ENCODE peak calls at places on chromosome 17, in ten cellular contexts. One of them, this sample, is unnamed.

GRCh38 chr17:77020973-77021372 is 119.8 kb upstream of the SEC14L1 start:
- DNase-seq in NB4: peak; percentile 16
- DNase-seq in H1: no peak
- DNase-seq in fibroblast of villous mesenchyme: no peak
- DNase-seq in A673: no peak
- DNase-seq in GM10248: no peak
- DNase-seq in CD8-positive, alpha-beta T cell: no peak
- DNase-seq in neural crest cell: no peak
- DNase-seq in nephron progenitor cell: no peak
- DNase-seq in pancreas: no peak
- DNase-seq in this sample: no peak

GRCh38 chr17:33291248-33292183 is 1.6 kb downstream of the ASIC2 start:
- DNase-seq in NB4: no peak
- DNase-seq in H1: peak; percentile 19
- DNase-seq in fibroblast of villous mesenchyme: peak; percentile 53
- DNase-seq in A673: peak; percentile 81
- DNase-seq in GM10248: no peak
- DNase-seq in CD8-positive, alpha-beta T cell: no peak
- DNase-seq in neural crest cell: peak; percentile 14
- DNase-seq in nephron progenitor cell: peak; percentile 66
- DNase-seq in pancreas: peak; percentile 73
- DNase-seq in this sample: no peak

GRCh38 chr17:78479369-78479768 is 97.8 kb downstream of the DNAH17 start:
- DNase-seq in NB4: no peak
- DNase-seq in H1: no peak
- DNase-seq in fibroblast of villous mesenchyme: no peak
- DNase-seq in A673: no peak
- DNase-seq in GM10248: no peak
- DNase-seq in CD8-positive, alpha-beta T cell: no peak
- DNase-seq in neural crest cell: no peak
- DNase-seq in nephron progenitor cell: no peak
- DNase-seq in pancreas: no peak
- DNase-seq in this sample: no peak

GRCh38 chr17:60535382-60536279 is 9.6 kb upstream of the APPBP2 start:
- DNase-seq in NB4: no peak
- DNase-seq in H1: no peak
- DNase-seq in fibroblast of villous mesenchyme: peak; percentile 98
- DNase-seq in A673: no peak
- DNase-seq in GM10248: no peak
- DNase-seq in CD8-positive, alpha-beta T cell: no peak
- DNase-seq in neural crest cell: no peak
- DNase-seq in nephron progenitor cell: no peak
- DNase-seq in pancreas: no peak
- DNase-seq in this sample: peak; percentile 52

GRCh38 chr17:2782030-2782429 is 14.2 kb upstream of the RAP1GAP2 start:
- DNase-seq in NB4: peak; percentile 24
- DNase-seq in H1: no peak
- DNase-seq in fibroblast of villous mesenchyme: no peak
- DNase-seq in A673: no peak
- DNase-seq in GM10248: no peak
- DNase-seq in CD8-positive, alpha-beta T cell: no peak
- DNase-seq in neural crest cell: no peak
- DNase-seq in nephron progenitor cell: no peak
- DNase-seq in pancreas: no peak
- DNase-seq in this sample: peak; percentile 37

GRCh38 chr17:19744922-19745757 is 3.0 kb downstream of the ALDH3A1 start:
- DNase-seq in NB4: peak; percentile 87
- DNase-seq in H1: peak; percentile 86
- DNase-seq in fibroblast of villous mesenchyme: peak; percentile 72
- DNase-seq in A673: peak; percentile 80
- DNase-seq in GM10248: peak; percentile 89
- DNase-seq in CD8-positive, alpha-beta T cell: peak; percentile 73
- DNase-seq in neural crest cell: peak; percentile 99
- DNase-seq in nephron progenitor cell: peak; percentile 99
- DNase-seq in pancreas: peak; percentile 96
- DNase-seq in this sample: peak; percentile 68

GRCh38 chr17:45374501-45374900 is 57.7 kb upstream of the MAP3K14 start:
- DNase-seq in NB4: no peak
- DNase-seq in H1: no peak
- DNase-seq in fibroblast of villous mesenchyme: no peak
- DNase-seq in A673: no peak
- DNase-seq in GM10248: no peak
- DNase-seq in CD8-positive, alpha-beta T cell: no peak
- DNase-seq in neural crest cell: no peak
- DNase-seq in nephron progenitor cell: no peak
- DNase-seq in pancreas: no peak
- DNase-seq in this sample: no peak

GRCh38 chr17:68456529-68457167 is 648 bp downstream of the WIPI1 start:
- DNase-seq in NB4: peak; percentile 48
- DNase-seq in H1: peak; percentile 58
- DNase-seq in fibroblast of villous mesenchyme: peak; percentile 95
- DNase-seq in A673: no peak
- DNase-seq in GM10248: no peak
- DNase-seq in CD8-positive, alpha-beta T cell: no peak
- DNase-seq in neural crest cell: peak; percentile 53
- DNase-seq in nephron progenitor cell: peak; percentile 64
- DNase-seq in pancreas: peak; percentile 80
- DNase-seq in this sample: peak; percentile 84

GRCh38 chr17:71029246-71029645 is 859.9 kb downstream of the KCNJ2 start:
- DNase-seq in NB4: no peak
- DNase-seq in H1: no peak
- DNase-seq in fibroblast of villous mesenchyme: no peak
- DNase-seq in A673: no peak
- DNase-seq in GM10248: no peak
- DNase-seq in CD8-positive, alpha-beta T cell: no peak
- DNase-seq in neural crest cell: no peak
- DNase-seq in nephron progenitor cell: no peak
- DNase-seq in pancreas: no peak
- DNase-seq in this sample: no peak

GRCh38 chr17:30586818-30587595 is 109.8 kb downstream of the GOSR1 start:
- DNase-seq in NB4: peak; percentile 38
- DNase-seq in H1: no peak
- DNase-seq in fibroblast of villous mesenchyme: peak; percentile 16
- DNase-seq in A673: no peak
- DNase-seq in GM10248: peak; percentile 33
- DNase-seq in CD8-positive, alpha-beta T cell: no peak
- DNase-seq in neural crest cell: no peak
- DNase-seq in nephron progenitor cell: no peak
- DNase-seq in pancreas: no peak
- DNase-seq in this sample: peak; percentile 87

GRCh38 chr17:8091033-8091687 is 3.6 kb upstream of the ALOX12B start:
- DNase-seq in NB4: peak; percentile 83
- DNase-seq in H1: no peak
- DNase-seq in fibroblast of villous mesenchyme: no peak
- DNase-seq in A673: no peak
- DNase-seq in GM10248: peak; percentile 70
- DNase-seq in CD8-positive, alpha-beta T cell: no peak
- DNase-seq in neural crest cell: no peak
- DNase-seq in nephron progenitor cell: no peak
- DNase-seq in pancreas: peak; percentile 13
- DNase-seq in this sample: no peak

GRCh38 chr17:63534816-63535455 is 11.8 kb downstream of the KCNH6 start:
- DNase-seq in NB4: no peak
- DNase-seq in H1: no peak
- DNase-seq in fibroblast of villous mesenchyme: no peak
- DNase-seq in A673: no peak
- DNase-seq in GM10248: no peak
- DNase-seq in CD8-positive, alpha-beta T cell: no peak
- DNase-seq in neural crest cell: no peak
- DNase-seq in nephron progenitor cell: no peak
- DNase-seq in pancreas: no peak
- DNase-seq in this sample: no peak

GRCh38 chr17:49333806-49334205 is 28.2 kb downstream of the ZNF652 start:
- DNase-seq in NB4: peak; percentile 27
- DNase-seq in H1: no peak
- DNase-seq in fibroblast of villous mesenchyme: peak; percentile 57
- DNase-seq in A673: no peak
- DNase-seq in GM10248: no peak
- DNase-seq in CD8-positive, alpha-beta T cell: no peak
- DNase-seq in neural crest cell: no peak
- DNase-seq in nephron progenitor cell: no peak
- DNase-seq in pancreas: no peak
- DNase-seq in this sample: no peak

GRCh38 chr17:17043668-17044226 is 1.5 kb downstream of the MPRIP start:
- DNase-seq in NB4: no peak
- DNase-seq in H1: no peak
- DNase-seq in fibroblast of villous mesenchyme: peak; percentile 61
- DNase-seq in A673: no peak
- DNase-seq in GM10248: no peak
- DNase-seq in CD8-positive, alpha-beta T cell: no peak
- DNase-seq in neural crest cell: no peak
- DNase-seq in nephron progenitor cell: peak; percentile 38
- DNase-seq in pancreas: no peak
- DNase-seq in this sample: no peak
- TF ChIP-seq CTCF in NB4: no peak
- TF ChIP-seq CTCF in H1: no peak
- TF ChIP-seq CTCF in fibroblast of villous mesenchyme: no peak
- TF ChIP-seq CTCF in A673: no peak
- TF ChIP-seq CTCF in GM10248: no peak
- TF ChIP-seq CTCF in CD8-positive, alpha-beta T cell: no peak
- TF ChIP-seq CTCF in neural crest cell: no peak
- TF ChIP-seq CTCF in nephron progenitor cell: no peak
- TF ChIP-seq CTCF in pancreas: no peak
- TF ChIP-seq CTCF in this sample: no peak

GRCh38 chr17:9370464-9370863 is 205.2 kb downstream of the STX8 start:
- DNase-seq in NB4: peak; percentile 49
- DNase-seq in H1: no peak
- DNase-seq in fibroblast of villous mesenchyme: peak; percentile 32
- DNase-seq in A673: peak; percentile 25
- DNase-seq in GM10248: no peak
- DNase-seq in CD8-positive, alpha-beta T cell: no peak
- DNase-seq in neural crest cell: no peak
- DNase-seq in nephron progenitor cell: no peak
- DNase-seq in pancreas: no peak
- DNase-seq in this sample: peak; percentile 38
- TF ChIP-seq CTCF in NB4: no peak
- TF ChIP-seq CTCF in H1: no peak
- TF ChIP-seq CTCF in fibroblast of villous mesenchyme: no peak
- TF ChIP-seq CTCF in A673: no peak
- TF ChIP-seq CTCF in GM10248: no peak
- TF ChIP-seq CTCF in CD8-positive, alpha-beta T cell: no peak
- TF ChIP-seq CTCF in neural crest cell: no peak
- TF ChIP-seq CTCF in nephron progenitor cell: no peak
- TF ChIP-seq CTCF in pancreas: no peak
- TF ChIP-seq CTCF in this sample: no peak

GRCh38 chr17:50625032-50625871 is 9.4 kb upstream of the ABCC3 start:
- DNase-seq in NB4: no peak
- DNase-seq in H1: no peak
- DNase-seq in fibroblast of villous mesenchyme: no peak
- DNase-seq in A673: no peak
- DNase-seq in GM10248: no peak
- DNase-seq in CD8-positive, alpha-beta T cell: no peak
- DNase-seq in neural crest cell: no peak
- DNase-seq in nephron progenitor cell: no peak
- DNase-seq in pancreas: no peak
- DNase-seq in this sample: no peak

GRCh38 chr17:50626037-50626574 is 8.6 kb upstream of the ABCC3 start:
- DNase-seq in NB4: peak; percentile 74
- DNase-seq in H1: peak; percentile 73
- DNase-seq in fibroblast of villous mesenchyme: peak; percentile 83
- DNase-seq in A673: peak; percentile 81
- DNase-seq in GM10248: peak; percentile 79
- DNase-seq in CD8-positive, alpha-beta T cell: peak; percentile 30
- DNase-seq in neural crest cell: peak; percentile 75
- DNase-seq in nephron progenitor cell: peak; percentile 84
- DNase-seq in pancreas: peak; percentile 91
- DNase-seq in this sample: peak; percentile 51

GRCh38 chr17:50627782-50628601 is 6.7 kb upstream of the ABCC3 start:
- DNase-seq in NB4: no peak
- DNase-seq in H1: no peak
- DNase-seq in fibroblast of villous mesenchyme: no peak
- DNase-seq in A673: no peak
- DNase-seq in GM10248: no peak
- DNase-seq in CD8-positive, alpha-beta T cell: no peak
- DNase-seq in neural crest cell: no peak
- DNase-seq in nephron progenitor cell: peak; percentile 50
- DNase-seq in pancreas: peak; percentile 82
- DNase-seq in this sample: no peak

GRCh38 chr17:50629902-50630301 is 4.8 kb upstream of the ABCC3 start:
- DNase-seq in NB4: no peak
- DNase-seq in H1: no peak
- DNase-seq in fibroblast of villous mesenchyme: no peak
- DNase-seq in A673: no peak
- DNase-seq in GM10248: no peak
- DNase-seq in CD8-positive, alpha-beta T cell: no peak
- DNase-seq in neural crest cell: no peak
- DNase-seq in nephron progenitor cell: no peak
- DNase-seq in pancreas: peak; percentile 15
- DNase-seq in this sample: no peak

GRCh38 chr17:50627386-50627781 is 7.3 kb upstream of the ABCC3 start:
- DNase-seq in NB4: no peak
- DNase-seq in H1: no peak
- DNase-seq in fibroblast of villous mesenchyme: no peak
- DNase-seq in A673: no peak
- DNase-seq in GM10248: no peak
- DNase-seq in CD8-positive, alpha-beta T cell: no peak
- DNase-seq in neural crest cell: no peak
- DNase-seq in nephron progenitor cell: no peak
- DNase-seq in pancreas: peak; percentile 28
- DNase-seq in this sample: no peak
- TF ChIP-seq CTCF in NB4: no peak
- TF ChIP-seq CTCF in H1: no peak
- TF ChIP-seq CTCF in fibroblast of villous mesenchyme: no peak
- TF ChIP-seq CTCF in A673: no peak
- TF ChIP-seq CTCF in GM10248: no peak
- TF ChIP-seq CTCF in CD8-positive, alpha-beta T cell: no peak
- TF ChIP-seq CTCF in neural crest cell: no peak
- TF ChIP-seq CTCF in nephron progenitor cell: no peak
- TF ChIP-seq CTCF in pancreas: no peak
- TF ChIP-seq CTCF in this sample: no peak

DNA sequence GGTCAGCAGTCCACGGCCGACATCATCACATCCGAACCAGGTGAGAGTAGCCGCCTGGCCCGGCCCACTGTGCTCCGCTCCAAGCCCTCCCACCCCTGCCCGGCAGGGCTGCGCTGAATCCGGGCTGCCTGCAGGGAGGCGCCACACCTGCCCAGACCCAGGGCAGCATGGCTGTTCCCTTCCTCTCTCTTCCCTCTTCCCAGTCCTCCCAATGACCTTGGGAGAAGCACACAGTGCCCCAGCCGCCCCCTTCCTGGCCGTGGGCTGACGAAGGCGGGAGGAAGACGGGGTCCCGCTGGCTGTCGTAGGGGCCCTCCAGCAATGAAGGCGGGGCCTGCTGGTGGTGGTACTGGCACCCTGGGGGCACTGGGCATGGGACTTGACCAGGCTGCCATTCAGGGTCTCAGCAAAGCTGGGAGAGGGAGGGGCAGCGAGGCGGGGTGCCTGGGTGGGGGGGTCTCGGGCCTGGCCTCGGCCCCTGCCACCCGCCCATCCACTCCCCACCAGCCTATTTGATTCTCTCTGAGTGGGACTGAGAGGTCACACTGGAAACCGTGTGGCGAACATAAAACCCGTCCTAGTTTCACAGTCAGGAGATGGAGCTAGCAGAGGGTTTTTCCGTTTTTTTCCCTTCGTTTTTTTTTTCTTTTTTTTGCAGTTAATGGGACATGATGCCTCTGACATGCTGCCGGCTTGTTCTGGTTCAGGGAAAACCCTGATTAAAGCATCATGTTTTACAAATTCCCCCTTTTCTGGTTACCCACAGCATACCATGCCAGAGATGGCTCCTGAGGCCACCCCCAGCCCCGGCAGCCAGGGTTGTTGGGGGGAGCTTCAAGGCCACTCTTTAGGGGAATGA is 50.6 kb downstream of the BAHCC1 start:
- DNase-seq in NB4: no peak
- DNase-seq in H1: no peak
- DNase-seq in fibroblast of villous mesenchyme: no peak
- DNase-seq in A673: no peak
- DNase-seq in GM10248: no peak
- DNase-seq in CD8-positive, alpha-beta T cell: no peak
- DNase-seq in neural crest cell: no peak
- DNase-seq in nephron progenitor cell: no peak
- DNase-seq in pancreas: no peak
- DNase-seq in this sample: no peak
- TF ChIP-seq CTCF in NB4: no peak
- TF ChIP-seq CTCF in H1: peak; percentile 45
- TF ChIP-seq CTCF in fibroblast of villous mesenchyme: no peak
- TF ChIP-seq CTCF in A673: no peak
- TF ChIP-seq CTCF in GM10248: no peak
- TF ChIP-seq CTCF in CD8-positive, alpha-beta T cell: no peak
- TF ChIP-seq CTCF in neural crest cell: no peak
- TF ChIP-seq CTCF in nephron progenitor cell: no peak
- TF ChIP-seq CTCF in pancreas: no peak
- TF ChIP-seq CTCF in this sample: no peak

This sample was measured in brain microvascular endothelial cell.